ENCODE peak calls at places on chromosomes 1 and 21, in four cellular contexts. One of them, this sample, is unnamed.

GRCh38 chr1:209202826-209203439 is 380.6 kb upstream of the CAMK1G start:
- DNase-seq in H1: no peak
- DNase-seq in K562: peak; percentile 46
- DNase-seq in IMR-90: peak; percentile 64
- DNase-seq in this sample: no peak

GRCh38 chr1:246742396-246742795 is 18.2 kb downstream of the SCCPDH start:
- DNase-seq in IMR-90: no peak
- DNase-seq in H1: no peak
- DNase-seq in K562: no peak
- DNase-seq in this sample: no peak

GRCh38 chr1:202964755-202965440 is 2.2 kb downstream of the CYB5R1 start:
- DNase-seq in H1: no peak
- DNase-seq in IMR-90: peak; percentile 79
- DNase-seq in K562: no peak
- DNase-seq in this sample: no peak

GRCh38 chr1:84876353-84876752 is 16.7 kb downstream of the LPAR3 start:
- DNase-seq in H1: no peak
- DNase-seq in IMR-90: no peak
- DNase-seq in K562: no peak
- DNase-seq in this sample: no peak

GRCh38 chr1:213507472-213508223 is 456.6 kb downstream of the RPS6KC1 start:
- DNase-seq in IMR-90: no peak
- DNase-seq in H1: no peak
- DNase-seq in K562: no peak
- DNase-seq in this sample: no peak

GRCh38 chr1:59124166-59124565 is 172.7 kb upstream of the FGGY start:
- DNase-seq in H1: no peak
- DNase-seq in K562: no peak
- DNase-seq in IMR-90: peak; percentile 61
- DNase-seq in this sample: no peak

GRCh38 chr1:174963547-174964125 is 36.1 kb upstream of the CACYBP start:
- DNase-seq in IMR-90: no peak
- DNase-seq in H1: no peak
- DNase-seq in K562: no peak
- DNase-seq in this sample: no peak

GRCh38 chr1:207007352-207008033 is 25.1 kb downstream of the C1orf116 start:
- DNase-seq in H1: no peak
- DNase-seq in K562: no peak
- DNase-seq in IMR-90: peak; percentile 91
- DNase-seq in this sample: no peak

GRCh38 chr1:57922130-57922529 is 498.3 kb upstream of the DAB1 start:
- DNase-seq in K562: no peak
- DNase-seq in IMR-90: no peak
- DNase-seq in H1: no peak
- DNase-seq in this sample: no peak

GRCh38 chr1:25478633-25479032 is 47.9 kb downstream of the MACO1 start:
- DNase-seq in H1: no peak
- DNase-seq in IMR-90: no peak
- DNase-seq in K562: no peak
- DNase-seq in this sample: no peak

GRCh38 chr1:6646499-6647148 is 22.0 kb downstream of the THAP3 start:
- DNase-seq in K562: peak; percentile 57
- DNase-seq in H1: no peak
- DNase-seq in IMR-90: peak; percentile 54
- DNase-seq in this sample: no peak

GRCh38 chr1:230123280-230124186 is 56.5 kb downstream of the GALNT2 start:
- DNase-seq in K562: no peak
- DNase-seq in H1: no peak
- DNase-seq in IMR-90: peak; percentile 89
- DNase-seq in this sample: peak; percentile 97

GRCh38 chr1:84174051-84174556 is 30.0 kb downstream of the PRKACB start:
- DNase-seq in H1: no peak
- DNase-seq in K562: no peak
- DNase-seq in IMR-90: peak; percentile 65
- DNase-seq in this sample: no peak

GRCh38 chr1:162690672-162691434 is 58.6 kb downstream of the DDR2 start:
- DNase-seq in K562: no peak
- DNase-seq in IMR-90: peak; percentile 93
- DNase-seq in H1: no peak
- DNase-seq in this sample: no peak

GRCh38 chr1:235180916-235181315 is 19.9 kb upstream of the RBM34 start:
- DNase-seq in H1: no peak
- DNase-seq in K562: no peak
- DNase-seq in IMR-90: no peak
- DNase-seq in this sample: no peak

GRCh38 chr1:44084998-44085675 is 33.5 kb upstream of the KLF17 start:
- DNase-seq in H1: peak; percentile 0
- DNase-seq in K562: no peak
- DNase-seq in IMR-90: peak; percentile 83
- DNase-seq in this sample: no peak

GRCh38 chr1:51512120-51512519 is 6.9 kb downstream of the EPS15 start:
- DNase-seq in H1: no peak
- DNase-seq in K562: no peak
- DNase-seq in IMR-90: no peak
- DNase-seq in this sample: no peak
- TF ChIP-seq CHD1 in H1: no peak
- TF ChIP-seq CHD1 in K562: no peak
- TF ChIP-seq CHD1 in IMR-90: no peak
- TF ChIP-seq CHD1 in this sample: no peak

GRCh38 chr1:46094454-46094853 is 38.0 kb downstream of the PIK3R3 start:
- DNase-seq in H1: no peak
- DNase-seq in K562: no peak
- DNase-seq in IMR-90: peak; percentile 20
- DNase-seq in this sample: no peak
- TF ChIP-seq CHD1 in H1: no peak
- TF ChIP-seq CHD1 in K562: no peak
- TF ChIP-seq CHD1 in IMR-90: no peak
- TF ChIP-seq CHD1 in this sample: no peak

GRCh38 chr1:225882699-225883615 is 777 bp upstream of the TMEM63A start:
- DNase-seq in K562: peak; percentile 64
- DNase-seq in IMR-90: peak; percentile 23
- DNase-seq in H1: no peak
- DNase-seq in this sample: no peak

GRCh38 chr1:225885336-225885735 is 3.2 kb upstream of the TMEM63A start:
- DNase-seq in K562: no peak
- DNase-seq in IMR-90: no peak
- DNase-seq in H1: no peak
- DNase-seq in this sample: no peak

GRCh38 chr1:225881081-225882007 is 836 bp downstream of the TMEM63A start:
- DNase-seq in H1: no peak
- DNase-seq in IMR-90: peak; percentile 60
- DNase-seq in K562: peak; percentile 84
- DNase-seq in this sample: no peak

GRCh38 chr1:225882008-225882698 is at the start of gene TMEM63A:
- DNase-seq in K562: peak; percentile 97
- DNase-seq in IMR-90: peak; percentile 76
- DNase-seq in H1: peak; percentile 96
- DNase-seq in this sample: peak; percentile 40

DNA sequence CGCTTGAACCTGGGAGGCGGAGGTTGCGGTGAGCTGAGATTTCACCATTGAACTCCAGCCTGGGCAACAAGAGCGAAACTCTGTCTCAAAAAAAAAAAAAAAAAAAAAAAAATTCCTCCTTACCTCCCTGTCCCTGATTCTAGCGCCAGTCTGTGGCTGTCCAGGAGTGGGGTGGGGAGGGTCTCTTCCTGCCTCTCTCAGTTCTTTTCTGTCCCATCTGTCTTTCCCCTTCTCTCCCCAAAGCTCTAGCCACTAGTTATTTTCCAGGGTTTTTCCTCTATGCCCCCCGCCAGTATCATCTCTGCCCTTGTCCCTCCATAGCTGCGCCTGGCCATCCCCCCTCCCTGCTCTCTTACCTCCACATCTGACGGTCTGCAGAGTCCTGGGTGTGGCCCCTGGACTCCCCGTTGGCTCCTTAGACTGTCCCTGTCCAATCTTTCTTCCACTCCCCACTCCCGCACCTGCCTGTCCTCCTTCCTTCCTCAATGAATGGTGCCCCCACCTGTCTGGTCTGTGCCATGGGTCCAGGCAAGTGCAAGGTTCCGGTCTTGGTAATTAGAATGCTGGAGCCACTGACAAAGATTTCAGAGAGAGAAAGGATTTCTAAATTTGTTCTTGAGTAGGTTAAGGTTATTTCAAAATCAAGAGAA is 1.6 kb upstream of the TMEM63A start:
- DNase-seq in H1: no peak
- DNase-seq in K562: peak; percentile 43
- DNase-seq in IMR-90: no peak
- DNase-seq in this sample: no peak
- TF ChIP-seq CHD1 in H1: no peak
- TF ChIP-seq CHD1 in K562: no peak
- TF ChIP-seq CHD1 in IMR-90: no peak
- TF ChIP-seq CHD1 in this sample: no peak

GRCh38 chr1:227793948-227794812 is 21.3 kb upstream of the PRSS38 start:
- DNase-seq in H1: peak; percentile 61
- DNase-seq in K562: peak; percentile 10
- DNase-seq in IMR-90: peak; percentile 93
- DNase-seq in this sample: no peak

GRCh38 chr1:227791425-227792090 is 23.9 kb upstream of the PRSS38 start:
- DNase-seq in IMR-90: no peak
- DNase-seq in H1: no peak
- DNase-seq in K562: no peak
- DNase-seq in this sample: no peak

GRCh38 chr1:227793079-227793947 is 22.2 kb upstream of the PRSS38 start:
- DNase-seq in K562: peak; percentile 4
- DNase-seq in H1: no peak
- DNase-seq in IMR-90: no peak
- DNase-seq in this sample: no peak

GRCh38 chr1:227790868-227791267 is 24.6 kb upstream of the PRSS38 start:
- DNase-seq in IMR-90: no peak
- DNase-seq in H1: no peak
- DNase-seq in K562: no peak
- DNase-seq in this sample: no peak

GRCh38 chr1:227792216-227793078 is 23.0 kb upstream of the PRSS38 start:
- DNase-seq in H1: peak; percentile 50
- DNase-seq in IMR-90: no peak
- DNase-seq in K562: no peak
- DNase-seq in this sample: no peak
- TF ChIP-seq CHD1 in H1: no peak
- TF ChIP-seq CHD1 in IMR-90: no peak
- TF ChIP-seq CHD1 in K562: no peak
- TF ChIP-seq CHD1 in this sample: no peak

GRCh38 chr1:101025680-101026393 is at the start of gene DPH5:
- DNase-seq in IMR-90: peak; percentile 91
- DNase-seq in H1: peak; percentile 91
- DNase-seq in K562: peak; percentile 93
- DNase-seq in this sample: peak; percentile 66
- TF ChIP-seq CHD1 in IMR-90: no peak
- TF ChIP-seq CHD1 in H1: no peak
- TF ChIP-seq CHD1 in K562: no peak
- TF ChIP-seq CHD1 in this sample: no peak

DNA sequence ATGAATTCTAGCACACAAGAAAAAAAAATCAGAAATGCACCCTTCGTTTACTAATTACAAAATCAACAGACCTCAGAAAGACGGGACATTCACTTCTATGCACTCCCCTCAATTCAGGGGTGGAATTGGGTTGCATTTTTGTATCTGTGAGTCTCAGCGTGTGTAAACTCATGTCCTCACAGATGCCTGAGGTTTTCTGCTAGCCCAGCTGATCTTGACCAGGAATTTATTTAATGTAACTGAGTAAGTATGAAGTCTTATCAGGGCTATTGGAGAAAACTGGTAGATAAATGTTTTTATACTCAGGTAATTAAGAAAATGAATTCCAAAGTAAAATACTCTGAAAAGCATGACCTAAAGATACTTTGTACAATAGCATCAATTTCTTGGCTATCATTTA is 167.7 kb downstream of the RUNX1 start:
- DNase-seq in H1: no peak
- DNase-seq in IMR-90: peak; percentile 84
- DNase-seq in K562: no peak
- DNase-seq in this sample: no peak
- TF ChIP-seq CHD1 in H1: no peak
- TF ChIP-seq CHD1 in IMR-90: no peak
- TF ChIP-seq CHD1 in K562: no peak
- TF ChIP-seq CHD1 in this sample: no peak

GRCh38 chr1:190679032-190679431 is 201.4 kb upstream of the BRINP3 start:
- DNase-seq in K562: no peak
- DNase-seq in IMR-90: peak; percentile 3
- DNase-seq in H1: no peak
- DNase-seq in this sample: no peak
- TF ChIP-seq CHD1 in K562: no peak
- TF ChIP-seq CHD1 in IMR-90: no peak
- TF ChIP-seq CHD1 in H1: no peak
- TF ChIP-seq CHD1 in this sample: no peak

GRCh38 chr1:99558539-99558938 is 87.4 kb upstream of the PALMD start:
- DNase-seq in K562: no peak
- DNase-seq in IMR-90: peak; percentile 75
- DNase-seq in H1: no peak
- DNase-seq in this sample: no peak
- TF ChIP-seq CHD1 in K562: no peak
- TF ChIP-seq CHD1 in IMR-90: no peak
- TF ChIP-seq CHD1 in H1: no peak
- TF ChIP-seq CHD1 in this sample: no peak

GRCh38 chr1:178188306-178188705 is 94.4 kb downstream of the RASAL2 start:
- DNase-seq in H1: no peak
- DNase-seq in IMR-90: no peak
- DNase-seq in K562: no peak
- DNase-seq in this sample: no peak

GRCh38 chr1:178192686-178193085 is 98.8 kb downstream of the RASAL2 start:
- DNase-seq in H1: no peak
- DNase-seq in IMR-90: peak; percentile 72
- DNase-seq in K562: no peak
- DNase-seq in this sample: no peak

GRCh38 chr1:178189814-178190213 is 95.9 kb downstream of the RASAL2 start:
- DNase-seq in H1: no peak
- DNase-seq in K562: no peak
- DNase-seq in IMR-90: peak; percentile 11
- DNase-seq in this sample: peak; percentile 5
- TF ChIP-seq CHD1 in H1: no peak
- TF ChIP-seq CHD1 in K562: no peak
- TF ChIP-seq CHD1 in IMR-90: no peak
- TF ChIP-seq CHD1 in this sample: no peak

This sample was measured in GM12878.